ENCODE peak calls at places on chromosomes 12 and 14, in five cellular contexts. C, J, N, S and A are unnamed samples.

GRCh38 chr12:64951944-64952343 is 127.5 kb downstream of the TBC1D30 start:
- DNase-seq in C (no peak), N (no peak), S (no peak), J (no peak), A (no peak)

GRCh38 chr12:27548301-27549199 is 24.5 kb downstream of the PPFIBP1 start:
- DNase-seq in S (no peak), C (no peak), J (no peak), N (no peak), A (no peak)

GRCh38 chr12:54166543-54167499 is 22.0 kb downstream of the SMUG1 start:
- DNase-seq in J (no peak), C (no peak), S (no peak), N (no peak), A (no peak)

GRCh38 chr12:71283883-71284282 is 126.1 kb upstream of the TSPAN8 start:
- DNase-seq in N (no peak), J (no peak), S (no peak), C (no peak), A (no peak)

GRCh38 chr12:10771132-10771733 is 31.2 kb downstream of the TAS2R7 start:
- DNase-seq in N (no peak), S (no peak), J (no peak), C (no peak), A (no peak)

GRCh38 chr12:52171950-52172512 is 19.8 kb downstream of the KRT80 start:
- DNase-seq in S (peak; percentile 65), N (peak; percentile 60), C (peak; percentile 76), J (no peak), A (no peak)

GRCh38 chr14:75283162-75283883 is 4.7 kb downstream of the FOS start:
- DNase-seq in J (no peak), C (no peak), S (peak; percentile 67), N (peak; percentile 73), A (no peak)

GRCh38 chr14:55691659-55692058 is 111.7 kb downstream of the KTN1 start:
- DNase-seq in J (no peak), N (no peak), S (no peak), C (no peak), A (no peak)

GRCh38 chr14:101078892-101079221 is 175.3 kb upstream of the RTL1 start:
- DNase-seq in J (no peak), N (no peak), S (no peak), C (no peak), A (no peak)

GRCh38 chr12:43309845-43310405 is 242.1 kb downstream of the ADAMTS20 start:
- DNase-seq in S (no peak), C (no peak), N (no peak), J (no peak), A (no peak)

GRCh38 chr12:75635606-75636444 is 124.4 kb upstream of the KRR1 start:
- DNase-seq in C (no peak), S (no peak), N (no peak), J (no peak), A (no peak)

GRCh38 chr12:125149160-125150108 is 84.2 kb downstream of the AACS start:
- DNase-seq in C (no peak), S (no peak), J (no peak), N (peak; percentile 29), A (no peak)

GRCh38 chr12:47698055-47698454 is 7.8 kb downstream of the RPAP3 start:
- DNase-seq in C (no peak), N (no peak), J (no peak), S (no peak), A (no peak)

GRCh38 chr12:11500222-11500860 is 105.0 kb upstream of the PRB2 start:
- DNase-seq in C (peak; percentile 89), S (peak; percentile 81), J (peak; percentile 91), N (peak; percentile 82), A (peak; percentile 82)

DNA sequence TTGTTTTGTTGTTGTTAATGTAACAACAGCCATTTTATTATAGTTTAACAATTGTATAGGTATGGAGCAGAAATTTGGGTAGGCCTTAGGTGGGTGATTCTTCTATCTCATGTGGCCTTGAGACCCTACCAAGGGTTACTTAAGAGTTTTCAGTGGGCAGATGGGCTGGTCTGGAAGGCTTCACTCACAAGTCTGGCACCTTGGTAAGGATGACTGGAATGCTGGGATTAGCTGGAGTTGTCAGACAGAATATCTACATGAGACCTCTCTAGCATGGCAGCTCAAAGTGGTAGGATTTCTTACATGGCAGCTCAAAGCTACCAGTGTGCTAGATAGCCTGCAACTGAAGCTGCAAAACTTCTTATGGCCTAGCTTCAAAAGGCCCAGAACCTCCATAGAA is 2.2 kb upstream of the MARS1 start:
- DNase-seq in C (no peak), S (no peak), N (no peak), J (no peak), A (no peak)
- H3K4me1 ChIP-seq in C (peaks cover 26% of the 10 kb centered on the region), S (peaks cover 16% of the 10 kb centered on the region), N (peaks cover 15% of the 10 kb centered on the region), J (peaks cover 10% of the 10 kb centered on the region), A (peaks cover 10% of the 10 kb centered on the region)

DNA sequence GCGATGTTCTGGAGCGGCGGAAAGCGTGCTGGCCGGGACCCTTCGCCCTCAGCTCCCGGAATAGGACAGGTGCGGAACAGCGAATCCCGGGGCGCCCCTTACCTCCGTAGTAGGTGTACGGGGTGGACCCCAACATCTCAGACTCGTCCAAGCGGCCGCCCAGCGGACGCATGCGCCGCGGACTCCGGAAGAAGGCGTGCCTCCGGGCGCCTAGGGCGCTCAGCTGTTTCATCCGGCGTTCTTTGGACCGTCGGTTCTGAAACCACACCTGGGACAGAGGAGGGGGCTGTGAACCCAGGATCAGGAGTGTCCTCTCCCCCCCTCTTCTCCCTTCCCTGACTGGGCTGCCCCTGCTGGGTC is 4.5 kb downstream of the LHX5 start:
- DNase-seq in N (no peak), C (peak; percentile 61), S (no peak), J (no peak), A (no peak)
- H3K27me3 ChIP-seq in N (peaks cover 60% of the 10 kb centered on the region), C (peaks cover 100% of the 10 kb centered on the region), S (peaks cover 100% of the 10 kb centered on the region), J (peaks cover 96% of the 10 kb centered on the region), A (peaks cover 100% of the 10 kb centered on the region)

DNA sequence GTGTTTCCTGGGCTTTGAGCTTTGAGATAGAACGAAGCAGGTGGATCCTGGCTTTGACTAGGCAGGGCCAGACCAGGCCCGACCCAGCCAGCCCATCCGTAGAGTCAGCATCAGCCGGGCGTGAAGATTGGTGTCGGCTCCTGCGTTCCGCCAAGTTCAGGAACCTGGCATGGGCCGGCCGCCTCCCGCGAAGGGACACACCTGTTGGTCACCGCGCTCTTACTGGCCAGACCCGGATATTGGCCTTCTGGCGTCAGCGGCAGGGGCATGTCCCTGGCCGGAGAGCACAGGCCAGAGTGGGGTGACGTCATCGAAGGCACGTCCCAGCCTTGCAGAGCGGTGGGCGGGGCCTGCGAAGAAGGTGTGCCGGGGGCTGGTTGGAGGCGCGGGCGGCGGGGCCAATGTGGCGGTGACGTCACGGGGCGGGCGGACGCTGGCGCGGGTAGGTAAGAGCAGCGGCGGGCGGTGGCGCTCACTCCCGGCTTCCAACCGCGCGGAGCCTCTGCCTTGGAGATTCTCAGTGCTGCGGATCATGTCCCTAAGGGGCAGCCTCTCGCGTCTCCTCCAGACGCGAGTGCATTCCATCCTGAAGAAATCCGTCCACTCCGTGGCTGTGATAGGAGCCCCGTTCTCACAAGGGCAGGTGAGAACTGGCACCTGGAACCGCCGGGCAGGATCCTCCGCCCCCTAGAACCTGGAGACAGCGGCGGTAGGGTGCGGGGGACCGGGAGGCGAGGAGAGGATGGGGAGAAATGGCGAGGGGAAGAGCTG is at the start of gene ARG2:
- DNase-seq in C (peak; percentile 100), S (peak; percentile 100), J (peak; percentile 99), N (peak; percentile 100), A (peak; percentile 98)
- TF ChIP-seq CTCF in C (no peak), S (no peak), J (no peak), N (peak; percentile 39), A (no peak)

GRCh38 chr12:770474-770873 is 18.1 kb downstream of the WNK1 start:
- DNase-seq in C (no peak), J (no peak), S (no peak), N (no peak), A (no peak)
- H3K4me1 ChIP-seq in C (peaks cover 88% of the 10 kb centered on the region), J (peaks cover 8% of the 10 kb centered on the region), S (peaks cover 52% of the 10 kb centered on the region), N (peaks cover 16% of the 10 kb centered on the region), A (peaks cover 2% of the 10 kb centered on the region)

DNA sequence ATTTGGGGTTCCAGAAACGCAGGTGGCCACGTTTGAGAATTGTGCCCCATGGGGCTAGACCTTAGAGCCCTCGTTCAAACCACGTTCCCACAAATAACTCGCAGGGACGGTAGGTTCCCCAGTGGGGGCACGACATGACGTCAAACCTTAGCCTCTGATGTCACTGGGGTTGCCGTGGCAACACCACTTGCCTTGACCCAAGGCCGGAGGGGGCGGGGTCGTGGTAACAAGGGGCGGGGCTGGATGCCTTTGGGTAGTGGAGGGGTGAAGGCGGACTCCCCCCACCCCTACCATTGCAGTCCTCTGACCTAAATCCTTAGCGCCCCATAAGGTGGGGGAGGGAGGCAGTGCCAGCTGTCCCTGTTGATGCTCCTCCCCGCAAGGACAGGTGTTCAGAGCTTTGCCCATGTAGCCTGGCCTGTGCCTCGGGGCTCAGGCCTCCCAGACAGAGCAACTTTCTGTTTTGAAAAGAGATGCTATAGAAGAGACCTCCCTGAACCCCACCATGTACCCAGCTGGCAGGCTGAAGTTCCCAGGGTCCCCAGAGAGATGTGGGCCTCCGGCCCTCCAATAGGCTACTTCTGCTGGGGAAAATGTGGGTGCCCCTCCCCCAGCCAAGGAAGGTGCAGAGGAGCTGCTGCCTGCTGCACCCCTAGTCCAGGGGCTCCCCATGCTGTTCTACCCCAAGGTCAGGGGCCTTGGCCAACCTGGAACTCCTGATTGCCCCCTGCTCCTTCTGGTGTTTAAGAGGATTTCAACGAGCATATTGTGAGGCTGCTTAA is 1.9 kb downstream of the FAM222A start:
- DNase-seq in C (peak; percentile 61), J (peak; percentile 88), S (no peak), N (peak; percentile 52), A (no peak)
- H3K27me3 ChIP-seq in C (peaks cover 88% of the 10 kb centered on the region), J (no peaks in the 10 kb centered on the region), S (peaks cover 50% of the 10 kb centered on the region), N (no peaks in the 10 kb centered on the region), A (peaks cover 6% of the 10 kb centered on the region)

GRCh38 chr12:76878045-76878898 is 547 bp downstream of the CSRP2 start:
- DNase-seq in J (peak; percentile 18), S (peak; percentile 48), N (peak; percentile 34), C (no peak), A (no peak)
- TF ChIP-seq CTCF in J (no peak), S (peak; percentile 26), N (no peak), C (no peak), A (no peak)

DNA sequence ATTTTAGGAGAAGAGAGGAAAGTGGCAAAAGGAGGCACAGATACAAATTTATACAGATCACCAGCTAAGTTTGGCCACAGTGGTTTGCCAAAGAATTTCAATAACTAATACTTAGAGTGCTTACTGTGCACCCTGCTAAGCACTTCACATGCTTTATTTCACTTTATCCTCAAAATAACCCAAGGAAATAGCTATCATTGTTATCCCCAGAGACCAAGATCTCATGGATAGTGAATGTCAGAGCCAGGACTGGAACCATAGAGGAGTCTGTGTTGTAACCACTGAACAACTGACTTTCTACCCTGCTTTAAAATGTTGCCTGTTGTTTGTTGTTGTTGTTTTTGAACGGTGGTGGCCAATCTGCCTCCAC is 1.3 kb upstream of the TCP11L2 start:
- DNase-seq in N (no peak), C (no peak), J (no peak), S (no peak), A (no peak)
- H3K4me1 ChIP-seq in N (peaks cover 29% of the 10 kb centered on the region), C (peaks cover 52% of the 10 kb centered on the region), J (peaks cover 21% of the 10 kb centered on the region), S (peaks cover 49% of the 10 kb centered on the region), A (peaks cover 58% of the 10 kb centered on the region)

GRCh38 chr14:36505193-36505815 is 14.7 kb downstream of the NKX2-1 start:
- DNase-seq in C (peak; percentile 89), J (no peak), S (peak; percentile 73), N (no peak), A (no peak)
- H3K27me3 ChIP-seq in C (peaks cover 100% of the 10 kb centered on the region), J (peaks cover 86% of the 10 kb centered on the region), S (peaks cover 79% of the 10 kb centered on the region), N (peaks cover 63% of the 10 kb centered on the region), A (peaks cover 91% of the 10 kb centered on the region)

DNA sequence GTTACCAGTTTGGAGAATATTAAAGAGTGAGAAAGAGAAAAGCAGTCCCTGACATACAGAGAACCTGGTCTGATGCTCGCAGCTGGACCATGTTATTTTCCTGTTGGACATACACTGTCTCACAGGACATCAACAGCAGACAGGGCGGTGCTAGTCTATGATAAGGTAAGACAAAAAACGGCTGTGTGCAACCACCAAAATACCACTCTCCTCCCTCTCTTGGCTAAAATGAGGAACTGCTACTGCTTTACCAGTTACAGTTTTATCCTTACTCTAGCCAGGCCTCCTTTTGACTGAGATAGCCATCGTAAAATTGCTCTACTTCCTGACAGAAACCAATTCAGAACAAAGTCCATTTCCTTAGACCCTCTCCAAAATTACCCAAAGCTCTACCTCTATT is 47.0 kb upstream of the ERGIC2 start:
- DNase-seq in J (no peak), S (no peak), N (no peak), C (no peak), A (no peak)
- TF ChIP-seq CTCF in J (no peak), S (peak; percentile 16), N (no peak), C (no peak), A (peak; percentile 3)